ENCODE peak calls at places on chromosomes 7 and 10, in eight cellular contexts. Y is IMR-90, A is mammary epithelial cell, Z is GM06990, V is testis, W is tibial artery, K is uterus, P is astrocyte of the spinal cord. H is an unnamed sample.

GRCh38 chr10:88478256-88478655 is 104.9 kb downstream of the RNLS start:
- DNase-seq in Y (no peak), A (peak), Z (no peak), V (no peak), W (no peak), K (no peak), P (no peak), H (no peak)

GRCh38 chr10:62618576-62619408 is 185.7 kb upstream of the ADO start:
- DNase-seq in Y (peak), A (no peak), Z (no peak), V (no peak), W (peak), K (no peak), P (peak), H (peak)

GRCh38 chr7:73541722-73542121 is 15.8 kb downstream of the BCL7B start:
- DNase-seq in Y (no peak), A (no peak), Z (no peak), V (no peak), W (no peak), K (no peak), P (no peak), H (no peak)

GRCh38 chr7:152462995-152463713 is 27.4 kb upstream of the KMT2C start:
- DNase-seq in Y (peak), A (no peak), Z (no peak), V (peak), W (peak), K (peak), P (peak), H (peak)

GRCh38 chr7:18975689-18976280 is 141.7 kb downstream of the TWIST1 start:
- DNase-seq in Y (no peak), A (no peak), Z (no peak), V (no peak), W (no peak), K (no peak), P (no peak), H (no peak)

GRCh38 chr10:129418826-129419225 is 48.2 kb upstream of the MGMT start:
- DNase-seq in Y (no peak), A (no peak), Z (no peak), V (no peak), W (no peak), K (no peak), P (no peak), H (no peak)

GRCh38 chr7:75072978-75073282 is 672 bp downstream of the RCC1L start:
- DNase-seq in Y (no peak), A (no peak), Z (no peak), V (no peak), W (no peak), K (no peak), P (peak), H (no peak)

GRCh38 chr10:24320373-24320772 is 111.4 kb downstream of the KIAA1217 start:
- DNase-seq in Y (no peak), A (no peak), Z (no peak), V (no peak), W (no peak), K (no peak), P (no peak), H (no peak)

GRCh38 chr7:28354601-28355062 is 57.7 kb upstream of the CREB5 start:
- DNase-seq in Y (peak), A (peak), Z (no peak), V (no peak), W (no peak), K (no peak), P (peak), H (peak)

GRCh38 chr7:50781894-50782293 is 802 bp downstream of the GRB10 start:
- DNase-seq in Y (no peak), A (no peak), Z (no peak), V (no peak), W (no peak), K (no peak), P (no peak), H (no peak)

GRCh38 chr7:50781371-50781770 is 1.3 kb downstream of the GRB10 start:
- DNase-seq in Y (no peak), A (no peak), Z (no peak), V (no peak), W (no peak), K (no peak), P (no peak), H (no peak)

GRCh38 chr7:50782376-50783208 is at the start of gene GRB10:
- DNase-seq in Y (peak), A (no peak), Z (no peak), V (peak), W (no peak), K (peak), P (peak), H (peak)

GRCh38 chr7:50783801-50784507 is 1.3 kb upstream of the GRB10 start:
- DNase-seq in Y (peak), A (no peak), Z (no peak), V (no peak), W (no peak), K (no peak), P (peak), H (no peak)

GRCh38 chr7:50783304-50783703 is 608 bp upstream of the GRB10 start:
- DNase-seq in Y (no peak), A (no peak), Z (no peak), V (no peak), W (no peak), K (no peak), P (no peak), H (no peak)
- H3K4me3 ChIP-seq in Y (no peak), A (no peak), Z (no peak), V (no peak), W (peak), K (peak), P (peak), H (peak)

GRCh38 chr7:24283900-24284698 is at the start of gene NPY:
- DNase-seq in Y (no peak), A (no peak), Z (peak), V (no peak), W (no peak), K (no peak), P (no peak), H (no peak)

GRCh38 chr7:24290004-24290641 is 6.1 kb downstream of the NPY start:
- DNase-seq in Y (peak), A (peak), Z (peak), V (peak), W (no peak), K (no peak), P (peak), H (peak)

GRCh38 chr7:24283559-24283899 is 461 bp upstream of the NPY start:
- DNase-seq in Y (no peak), A (no peak), Z (peak), V (no peak), W (no peak), K (no peak), P (peak), H (no peak)

GRCh38 chr7:24279512-24279911 is 4.5 kb upstream of the NPY start:
- DNase-seq in Y (no peak), A (no peak), Z (no peak), V (no peak), W (no peak), K (no peak), P (no peak), H (no peak)

DNA sequence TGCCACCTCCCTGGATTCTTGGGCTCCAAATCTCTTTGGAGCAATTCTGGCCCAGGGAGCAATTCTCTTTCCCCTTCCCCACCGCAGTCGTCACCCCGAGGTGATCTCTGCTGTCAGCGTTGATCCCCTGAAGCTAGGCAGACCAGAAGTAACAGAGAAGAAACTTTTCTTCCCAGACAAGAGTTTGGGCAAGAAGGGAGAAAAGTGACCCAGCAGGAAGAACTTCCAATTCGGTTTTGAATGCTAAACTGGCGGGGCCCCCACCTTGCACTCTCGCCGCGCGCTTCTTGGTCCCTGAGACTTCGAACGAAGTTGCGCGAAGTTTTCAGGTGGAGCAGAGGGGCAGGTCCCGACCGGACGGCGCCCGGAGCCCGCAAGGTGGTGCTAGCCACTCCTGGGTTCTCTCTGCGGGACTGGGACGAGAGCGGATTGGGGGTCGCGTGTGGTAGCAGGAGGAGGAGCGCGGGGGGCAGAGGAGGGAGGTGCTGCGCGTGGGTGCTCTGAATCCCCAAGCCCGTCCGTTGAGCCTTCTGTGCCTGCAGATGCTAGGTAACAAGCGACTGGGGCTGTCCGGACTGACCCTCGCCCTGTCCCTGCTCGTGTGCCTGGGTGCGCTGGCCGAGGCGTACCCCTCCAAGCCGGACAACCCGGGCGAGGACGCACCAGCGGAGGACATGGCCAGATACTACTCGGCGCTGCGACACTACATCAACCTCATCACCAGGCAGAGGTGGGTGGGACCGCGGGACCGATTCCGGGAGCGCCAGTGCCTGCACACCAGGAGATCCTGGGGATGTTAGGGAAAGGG is 913 bp downstream of the NPY start:
- DNase-seq in Y (no peak), A (no peak), Z (peak), V (no peak), W (no peak), K (no peak), P (no peak), H (no peak)
- TF ChIP-seq CTCF in Y (no peak), A (no peak), Z (no peak), V (no peak), W (no peak), K (no peak), P (no peak), H (no peak)

DNA sequence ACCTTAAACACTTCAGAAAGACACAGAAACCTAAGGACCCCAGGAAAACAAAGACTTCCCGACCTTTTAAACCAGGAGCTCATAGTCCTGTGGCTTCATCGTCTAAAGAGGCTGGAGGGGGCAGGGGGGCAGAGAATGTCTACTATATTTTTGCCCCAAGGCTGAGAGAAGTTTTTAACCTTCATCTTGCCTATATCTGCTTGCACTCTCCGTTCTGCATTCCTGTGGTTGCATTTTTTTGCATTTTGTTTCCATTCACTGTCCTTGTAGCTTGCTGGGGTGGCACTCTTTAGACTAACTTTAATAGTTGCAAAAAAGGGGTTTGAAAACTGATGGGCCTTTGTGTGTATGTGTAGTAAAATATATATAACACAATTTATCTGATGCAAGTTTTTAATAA is 23.7 kb downstream of the PRKAR2B start:
- DNase-seq in Y (no peak), A (no peak), Z (no peak), V (no peak), W (no peak), K (no peak), P (peak), H (no peak)
- H3K4me3 ChIP-seq in Y (no peak), A (no peak), Z (no peak), V (no peak), W (no peak), K (no peak), P (no peak), H (no peak)

GRCh38 chr7:82173400-82174021 is 270.1 kb downstream of the CACNA2D1 start:
- DNase-seq in Y (no peak), A (no peak), Z (no peak), V (no peak), W (no peak), K (no peak), P (no peak), H (no peak)
- TF ChIP-seq CTCF in Y (no peak), A (peak), Z (no peak), V (no peak), W (no peak), K (no peak), P (no peak), H (no peak)

GRCh38 chr7:130908345-130909160 is 174.5 kb upstream of the KLF14 start:
- DNase-seq in Y (peak), A (no peak), Z (no peak), V (no peak), W (no peak), K (no peak), P (no peak), H (no peak)
- H3K4me3 ChIP-seq in Y (peak), A (no peak), Z (no peak), V (no peak), W (no peak), K (no peak), P (peak), H (no peak)

GRCh38 chr7:142431491-142431890 is 173.6 kb upstream of the PRSS58 start:
- DNase-seq in Y (no peak), A (no peak), Z (no peak), V (no peak), W (no peak), K (no peak), P (no peak), H (no peak)
- TF ChIP-seq CTCF in Y (no peak), A (no peak), Z (no peak), V (no peak), W (no peak), K (no peak), P (no peak), H (no peak)

GRCh38 chr10:80486785-80487421 is 32.8 kb downstream of the TSPAN14 start:
- DNase-seq in Y (no peak), A (no peak), Z (no peak), V (no peak), W (no peak), K (no peak), P (no peak), H (no peak)
- H3K4me3 ChIP-seq in Y (no peak), A (no peak), Z (no peak), V (no peak), W (no peak), K (no peak), P (no peak), H (no peak)

DNA sequence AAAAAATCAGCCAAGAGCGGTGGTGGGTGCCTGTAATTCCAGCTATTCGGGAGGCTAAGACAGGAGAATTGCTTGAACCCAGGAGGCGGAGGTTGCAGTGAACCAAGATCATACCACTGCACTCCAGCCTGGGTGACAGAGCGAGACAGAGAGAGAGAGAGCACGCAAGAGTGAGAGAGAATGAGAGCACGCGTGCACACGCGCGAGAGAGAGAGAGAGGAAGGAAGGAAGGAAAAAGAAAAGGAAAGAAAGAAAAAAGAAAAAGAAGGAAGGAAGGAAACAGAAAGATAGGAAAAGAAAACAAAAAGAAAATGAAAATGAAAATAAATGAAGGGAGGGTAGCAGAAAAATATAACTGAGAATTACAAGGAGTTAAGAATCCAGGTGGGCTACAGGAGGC is 82.7 kb downstream of the SVOPL start:
- DNase-seq in Y (no peak), A (no peak), Z (no peak), V (no peak), W (no peak), K (no peak), P (no peak), H (no peak)
- TF ChIP-seq CTCF in Y (no peak), A (no peak), Z (no peak), V (no peak), W (no peak), K (no peak), P (no peak), H (no peak)

GRCh38 chr10:72259491-72260214 is 14.1 kb upstream of the DDIT4 start:
- DNase-seq in Y (peak), A (no peak), Z (no peak), V (no peak), W (no peak), K (no peak), P (peak), H (peak)
- H3K4me3 ChIP-seq in Y (no peak), A (no peak), Z (peak), V (no peak), W (no peak), K (no peak), P (no peak), H (no peak)